ENCODE peak calls at places on chromosome 2, in seven cellular contexts. One of them, this sample, is unnamed.

GRCh38 chr2:241066171-241066892 is 35.8 kb downstream of the MTERF4 start:
- DNase-seq in GM03348: no peak
- DNase-seq in AG09319: no peak
- DNase-seq in COLO829: no peak
- DNase-seq in NCI-H446 treated with DMSO at 0.1 percent for 48 hours: no peak
- DNase-seq in kidney: peak
- DNase-seq in H7: peak
- DNase-seq in this sample: no peak

GRCh38 chr2:68799615-68800400 is 65.2 kb downstream of the ARHGAP25 start:
- DNase-seq in GM03348: no peak
- DNase-seq in AG09319: no peak
- DNase-seq in COLO829: no peak
- DNase-seq in NCI-H446 treated with DMSO at 0.1 percent for 48 hours: no peak
- DNase-seq in kidney: no peak
- DNase-seq in H7: peak
- DNase-seq in this sample: no peak

GRCh38 chr2:163800889-163801498 is 65.2 kb upstream of the FIGN start:
- DNase-seq in GM03348: peak
- DNase-seq in AG09319: no peak
- DNase-seq in COLO829: peak
- DNase-seq in NCI-H446 treated with DMSO at 0.1 percent for 48 hours: peak
- DNase-seq in kidney: no peak
- DNase-seq in H7: no peak
- DNase-seq in this sample: peak

GRCh38 chr2:209425082-209426071 is 1.5 kb downstream of the MAP2 start:
- DNase-seq in GM03348: peak
- DNase-seq in AG09319: no peak
- DNase-seq in COLO829: peak
- DNase-seq in NCI-H446 treated with DMSO at 0.1 percent for 48 hours: peak
- DNase-seq in kidney: no peak
- DNase-seq in H7: peak
- DNase-seq in this sample: no peak

GRCh38 chr2:240898108-240898730 is 2.3 kb upstream of the MAB21L4 start:
- DNase-seq in GM03348: no peak
- DNase-seq in AG09319: no peak
- DNase-seq in COLO829: no peak
- DNase-seq in NCI-H446 treated with DMSO at 0.1 percent for 48 hours: no peak
- DNase-seq in kidney: no peak
- DNase-seq in H7: no peak
- DNase-seq in this sample: no peak

GRCh38 chr2:88066543-88066942 is 1.1 kb upstream of the SMYD1 start:
- DNase-seq in GM03348: no peak
- DNase-seq in AG09319: no peak
- DNase-seq in COLO829: no peak
- DNase-seq in NCI-H446 treated with DMSO at 0.1 percent for 48 hours: no peak
- DNase-seq in kidney: no peak
- DNase-seq in H7: peak
- DNase-seq in this sample: no peak

GRCh38 chr2:67600472-67600871 is 203.3 kb downstream of the ETAA1 start:
- DNase-seq in GM03348: no peak
- DNase-seq in AG09319: no peak
- DNase-seq in COLO829: peak
- DNase-seq in NCI-H446 treated with DMSO at 0.1 percent for 48 hours: no peak
- DNase-seq in kidney: no peak
- DNase-seq in H7: peak
- DNase-seq in this sample: no peak

GRCh38 chr2:182267971-182268370 is 158.9 kb downstream of the PDE1A start:
- DNase-seq in GM03348: no peak
- DNase-seq in AG09319: no peak
- DNase-seq in COLO829: no peak
- DNase-seq in NCI-H446 treated with DMSO at 0.1 percent for 48 hours: no peak
- DNase-seq in kidney: no peak
- DNase-seq in H7: no peak
- DNase-seq in this sample: no peak

GRCh38 chr2:38740851-38741541 is 10.2 kb downstream of the SRSF7 start:
- DNase-seq in GM03348: peak
- DNase-seq in AG09319: no peak
- DNase-seq in COLO829: peak
- DNase-seq in NCI-H446 treated with DMSO at 0.1 percent for 48 hours: peak
- DNase-seq in kidney: no peak
- DNase-seq in H7: no peak
- DNase-seq in this sample: peak

This sample was measured in foreskin melanocyte.